ENCODE peak calls at places on chromosome 2, in eight cellular contexts. U is GM23338, J is heart left ventricle, G is uterus, I is thoracic aorta, N is left ventricle myocardium inferior, C is adrenal gland, E is upper lobe of left lung. Q is an unnamed sample.

GRCh38 chr2:181157326-181157725 is 176.9 kb downstream of the UBE2E3 start:
- DNase-seq in U (no peak), J (no peak), G (no peak), I (no peak), N (no peak), C (no peak), E (no peak), Q (no peak)

GRCh38 chr2:88199912-88200682 is 30.0 kb downstream of the THNSL2 start:
- DNase-seq in U (peak; percentile 77), J (peak; percentile 43), G (no peak), I (no peak), N (peak; percentile 44), C (no peak), E (peak; percentile 38), Q (no peak)

GRCh38 chr2:109384308-109385271 is 229.2 kb downstream of the SEPTIN10 start:
- DNase-seq in U (no peak), J (peak; percentile 47), G (no peak), I (no peak), N (peak; percentile 41), C (no peak), E (peak; percentile 20), Q (no peak)

GRCh38 chr2:230874456-230874855 is 9.7 kb downstream of the ITM2C start:
- DNase-seq in U (no peak), J (no peak), G (no peak), I (no peak), N (no peak), C (no peak), E (peak; percentile 2), Q (peak; percentile 1)

GRCh38 chr2:233832869-233833812 is 21.2 kb downstream of the HJURP start:
- DNase-seq in U (peak; percentile 87), J (no peak), G (no peak), I (no peak), N (no peak), C (no peak), E (no peak), Q (no peak)

GRCh38 chr2:192500550-192501200 is 305.9 kb upstream of the TMEFF2 start:
- DNase-seq in U (no peak), J (no peak), G (no peak), I (no peak), N (no peak), C (no peak), E (no peak), Q (no peak)

GRCh38 chr2:73112913-73113633 is at the start of gene RAB11FIP5:
- DNase-seq in U (peak; percentile 89), J (peak; percentile 73), G (peak; percentile 78), I (peak; percentile 47), N (peak; percentile 76), C (peak; percentile 73), E (peak; percentile 87), Q (peak; percentile 67)

GRCh38 chr2:100610381-100610831 is 47.6 kb downstream of the PDCL3 start:
- DNase-seq in U (peak; percentile 76), J (peak; percentile 65), G (peak; percentile 56), I (no peak), N (peak; percentile 63), C (peak; percentile 69), E (peak; percentile 61), Q (peak; percentile 89)

GRCh38 chr2:7899241-7899640 is 782.6 kb upstream of the ID2 start:
- DNase-seq in U (peak; percentile 23), J (no peak), G (no peak), I (no peak), N (no peak), C (no peak), E (no peak), Q (no peak)

GRCh38 chr2:111944536-111945210 is 46.3 kb downstream of the MERTK start:
- DNase-seq in U (no peak), J (no peak), G (no peak), I (no peak), N (no peak), C (no peak), E (no peak), Q (no peak)

GRCh38 chr2:181955010-181955409 is 30.6 kb upstream of the PPP1R1C start:
- DNase-seq in U (no peak), J (no peak), G (no peak), I (no peak), N (no peak), C (no peak), E (no peak), Q (no peak)

GRCh38 chr2:72011356-72011661 is 136.4 kb downstream of the CYP26B1 start:
- DNase-seq in U (no peak), J (no peak), G (no peak), I (no peak), N (no peak), C (no peak), E (peak; percentile 8), Q (no peak)

GRCh38 chr2:95008311-95008710 is 17.2 kb upstream of the MAL start:
- DNase-seq in U (no peak), J (no peak), G (no peak), I (no peak), N (no peak), C (no peak), E (no peak), Q (no peak)

GRCh38 chr2:144317071-144317738 is 202.7 kb downstream of the ZEB2 start:
- DNase-seq in U (no peak), J (no peak), G (no peak), I (no peak), N (no peak), C (no peak), E (no peak), Q (no peak)

DNA sequence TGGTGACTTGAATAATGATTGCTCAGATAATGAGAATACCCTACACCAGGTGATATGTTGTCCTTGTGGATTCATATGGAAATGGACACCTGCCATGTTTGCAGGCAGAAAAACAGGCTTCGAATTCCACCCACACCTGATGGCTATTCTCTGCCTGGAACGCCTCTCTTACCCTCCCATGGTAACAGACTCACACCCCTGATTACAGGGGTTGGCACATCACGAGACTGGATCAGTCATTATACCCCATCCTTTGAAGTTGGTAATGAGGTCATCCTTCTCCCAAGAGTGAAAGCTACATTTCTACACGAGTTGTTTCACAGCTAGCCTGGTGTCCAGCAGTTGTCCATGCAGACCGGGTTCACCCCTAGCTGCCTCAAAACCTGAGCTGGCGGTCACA is 71.4 kb upstream of the MBOAT2 start:
- DNase-seq in U (peak; percentile 75), J (no peak), G (no peak), I (no peak), N (no peak), C (no peak), E (no peak), Q (no peak)
- H3K4me3 ChIP-seq in U (no peak overlapping the region), J (no peak overlapping the region), G (no peak overlapping the region), I (no peak overlapping the region), N (no peak overlapping the region), C (no peak overlapping the region), E (no peak overlapping the region), Q (no peak overlapping the region)

GRCh38 chr2:169693344-169693743 is 861 bp downstream of the CFAP210 start:
- DNase-seq in U (peak; percentile 4), J (no peak), G (no peak), I (no peak), N (no peak), C (no peak), E (no peak), Q (peak; percentile 55)
- H3K27ac ChIP-seq in U (no peak overlapping the region), J (no peak overlapping the region), G (no peak overlapping the region), I (no peak overlapping the region), N (no peak overlapping the region), C (no peak overlapping the region), E (no peak overlapping the region), Q (no peak overlapping the region)

DNA sequence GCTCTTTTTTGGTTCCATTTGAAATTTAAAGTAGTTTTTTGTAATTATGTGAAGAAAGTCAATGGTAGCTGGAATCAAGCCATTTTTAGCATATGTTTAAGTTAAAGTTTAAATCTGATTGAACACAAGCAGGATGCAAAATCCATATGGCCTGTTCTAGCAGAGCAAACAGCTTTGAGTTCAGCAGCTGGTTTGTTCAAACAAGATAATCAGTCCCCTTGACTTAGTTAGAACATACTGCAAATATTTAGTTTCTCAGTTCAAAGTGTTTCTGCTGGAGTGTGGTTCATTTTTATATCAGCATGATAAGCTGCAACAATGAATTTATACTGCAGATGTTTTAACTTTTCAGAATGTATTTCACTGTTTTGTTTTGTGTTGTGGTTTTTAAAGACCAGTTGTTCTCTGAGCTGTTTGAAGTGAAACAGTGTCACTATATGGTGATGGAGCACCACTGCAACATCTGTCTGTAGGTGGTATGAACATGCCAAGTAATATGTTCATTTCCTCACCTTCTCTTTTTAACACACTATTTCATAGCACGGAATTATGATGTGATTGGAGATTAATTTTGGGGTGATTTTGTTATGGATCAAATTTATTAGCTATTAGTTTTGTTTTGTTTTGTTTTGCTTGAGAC is 125.3 kb downstream of the COL4A4 start:
- DNase-seq in U (no peak), J (no peak), G (no peak), I (no peak), N (no peak), C (no peak), E (no peak), Q (no peak)
- TF ChIP-seq CTCF in U (no peak), J (no peak), G (no peak), I (no peak), N (no peak), C (no peak), E (no peak), Q (no peak)

DNA sequence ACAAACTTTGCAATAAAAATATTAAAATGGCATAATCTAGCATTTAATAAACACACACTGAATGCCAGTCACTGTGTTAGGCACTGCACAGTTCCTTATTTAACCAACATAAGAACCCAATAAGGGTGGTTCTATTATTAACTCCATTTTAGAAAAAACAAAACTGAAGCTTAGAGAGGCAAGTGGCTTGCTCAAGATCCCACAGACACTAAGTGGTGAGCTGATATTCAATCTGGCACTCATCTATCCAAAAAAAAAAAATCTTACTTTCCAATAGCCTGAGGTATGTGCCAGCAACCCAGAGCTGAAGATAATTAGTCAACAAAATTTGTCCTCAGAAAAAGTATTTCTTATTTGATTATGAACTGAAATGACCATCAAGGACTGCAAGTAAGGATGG is 799 bp downstream of the CYTIP start:
- DNase-seq in U (no peak), J (no peak), G (no peak), I (no peak), N (no peak), C (no peak), E (no peak), Q (no peak)
- H3K4me3 ChIP-seq in U (no peak overlapping the region), J (peak overlapping the region; percentile 15), G (no peak overlapping the region), I (peak overlapping the region; percentile 66), N (peak overlapping the region; percentile 36), C (no peak overlapping the region), E (no peak overlapping the region), Q (peak overlapping the region; percentile 4)

Q was measured in dorsolateral prefrontal cortex.